ENCODE peak calls at places on chromosomes 6 and 20, in eight cellular contexts. One of them, this sample, is unnamed.

GRCh38 chr20:34948030-34948429 is 7.6 kb downstream of the GSS start:
- DNase-seq in WTC11: no peak
- DNase-seq in prostate gland: no peak
- DNase-seq in COR-L47: no peak
- DNase-seq in Ammon's horn: no peak
- DNase-seq in lower lobe of right lung: no peak
- DNase-seq in CD4-positive, alpha-beta T cell: no peak
- DNase-seq in left ventricle myocardium superior: no peak
- DNase-seq in this sample: no peak

GRCh38 chr6:128605961-128606360 is 85.6 kb upstream of the PTPRK start:
- DNase-seq in CD4-positive, alpha-beta T cell: no peak
- DNase-seq in Ammon's horn: peak
- DNase-seq in WTC11: no peak
- DNase-seq in lower lobe of right lung: no peak
- DNase-seq in prostate gland: peak
- DNase-seq in left ventricle myocardium superior: no peak
- DNase-seq in COR-L47: no peak
- DNase-seq in this sample: no peak

GRCh38 chr6:158503846-158504245 is 56.0 kb upstream of the TMEM181 start:
- DNase-seq in CD4-positive, alpha-beta T cell: no peak
- DNase-seq in Ammon's horn: no peak
- DNase-seq in WTC11: no peak
- DNase-seq in left ventricle myocardium superior: no peak
- DNase-seq in lower lobe of right lung: no peak
- DNase-seq in COR-L47: no peak
- DNase-seq in prostate gland: no peak
- DNase-seq in this sample: no peak

GRCh38 chr6:97215157-97215769 is 67.8 kb downstream of the MMS22L start:
- DNase-seq in CD4-positive, alpha-beta T cell: no peak
- DNase-seq in lower lobe of right lung: no peak
- DNase-seq in WTC11: peak
- DNase-seq in left ventricle myocardium superior: no peak
- DNase-seq in prostate gland: no peak
- DNase-seq in COR-L47: peak
- DNase-seq in Ammon's horn: peak
- DNase-seq in this sample: no peak

GRCh38 chr20:3071610-3072529 is at the start of gene OXT:
- DNase-seq in lower lobe of right lung: peak
- DNase-seq in Ammon's horn: no peak
- DNase-seq in COR-L47: no peak
- DNase-seq in left ventricle myocardium superior: peak
- DNase-seq in prostate gland: peak
- DNase-seq in CD4-positive, alpha-beta T cell: peak
- DNase-seq in WTC11: peak
- DNase-seq in this sample: no peak

GRCh38 chr6:43054206-43054943 is 724 bp upstream of the CUL7 start:
- DNase-seq in COR-L47: no peak
- DNase-seq in lower lobe of right lung: no peak
- DNase-seq in WTC11: no peak
- DNase-seq in prostate gland: no peak
- DNase-seq in Ammon's horn: no peak
- DNase-seq in left ventricle myocardium superior: peak
- DNase-seq in CD4-positive, alpha-beta T cell: no peak
- DNase-seq in this sample: no peak

GRCh38 chr6:169508452-169508851 is 193.4 kb downstream of the WDR27 start:
- DNase-seq in COR-L47: no peak
- DNase-seq in CD4-positive, alpha-beta T cell: no peak
- DNase-seq in Ammon's horn: no peak
- DNase-seq in lower lobe of right lung: no peak
- DNase-seq in prostate gland: no peak
- DNase-seq in WTC11: no peak
- DNase-seq in left ventricle myocardium superior: no peak
- DNase-seq in this sample: no peak

GRCh38 chr6:52108128-52108527 is 20.7 kb upstream of the PKHD1 start:
- DNase-seq in WTC11: no peak
- DNase-seq in left ventricle myocardium superior: no peak
- DNase-seq in CD4-positive, alpha-beta T cell: no peak
- DNase-seq in prostate gland: no peak
- DNase-seq in COR-L47: no peak
- DNase-seq in lower lobe of right lung: no peak
- DNase-seq in Ammon's horn: no peak
- DNase-seq in this sample: no peak

GRCh38 chr20:41173791-41174341 is 36.5 kb downstream of the PLCG1 start:
- DNase-seq in COR-L47: no peak
- DNase-seq in left ventricle myocardium superior: peak
- DNase-seq in lower lobe of right lung: no peak
- DNase-seq in WTC11: no peak
- DNase-seq in CD4-positive, alpha-beta T cell: no peak
- DNase-seq in Ammon's horn: peak
- DNase-seq in prostate gland: peak
- DNase-seq in this sample: peak

GRCh38 chr6:104789770-104790190 is 69.9 kb downstream of the HACE1 start:
- DNase-seq in CD4-positive, alpha-beta T cell: no peak
- DNase-seq in prostate gland: no peak
- DNase-seq in lower lobe of right lung: no peak
- DNase-seq in WTC11: no peak
- DNase-seq in left ventricle myocardium superior: no peak
- DNase-seq in Ammon's horn: peak
- DNase-seq in COR-L47: no peak
- DNase-seq in this sample: no peak

GRCh38 chr6:6712258-6712978 is 123.9 kb downstream of the LY86 start:
- DNase-seq in CD4-positive, alpha-beta T cell: no peak
- DNase-seq in lower lobe of right lung: peak
- DNase-seq in Ammon's horn: no peak
- DNase-seq in WTC11: no peak
- DNase-seq in prostate gland: no peak
- DNase-seq in left ventricle myocardium superior: no peak
- DNase-seq in COR-L47: no peak
- DNase-seq in this sample: no peak

GRCh38 chr20:24798930-24799705 is 150.0 kb upstream of the CST7 start:
- DNase-seq in WTC11: no peak
- DNase-seq in COR-L47: no peak
- DNase-seq in lower lobe of right lung: peak
- DNase-seq in Ammon's horn: no peak
- DNase-seq in left ventricle myocardium superior: no peak
- DNase-seq in CD4-positive, alpha-beta T cell: no peak
- DNase-seq in prostate gland: no peak
- DNase-seq in this sample: no peak

GRCh38 chr6:158646023-158646888 is 1.7 kb upstream of the DYNLT1 start:
- DNase-seq in WTC11: no peak
- DNase-seq in Ammon's horn: no peak
- DNase-seq in COR-L47: no peak
- DNase-seq in CD4-positive, alpha-beta T cell: no peak
- DNase-seq in lower lobe of right lung: no peak
- DNase-seq in left ventricle myocardium superior: no peak
- DNase-seq in prostate gland: no peak
- DNase-seq in this sample: peak